ENCODE peak calls at places on chromosome 19, in ten cellular contexts. E is lower leg skin; D is endothelial cell; R is hypothalamus; A is neural progenitor cell; Q is stimulated activated CD4-positive, alpha-beta T cell treated with anti-CD3 and anti-CD28 coated beads, Interleukin-4, amount 100 ng/mL, for 1 hour; V is stimulated activated CD8-positive, alpha-beta memory T cell treated with anti-CD3 and anti-CD28 coated beads, Interleukin-4, amount 100 ng/mL, for 24 hours; P is neuronal stem cell; M is tibial artery; G is fibroblast of mammary gland. I is an unnamed sample.

GRCh38 chr19:27660428-27660827 is 1552.5 kb downstream of the UQCRFS1 start:
- DNase-seq in E (no peak), D (no peak), R (no peak), A (no peak), Q (no peak), V (no peak), P (no peak), M (no peak), G (no peak), I (no peak)

GRCh38 chr19:54707932-54708331 is 16.3 kb upstream of the KIR3DL3 start:
- DNase-seq in E (no peak), D (no peak), R (no peak), A (no peak), Q (no peak), V (peak; percentile 13), P (no peak), M (no peak), G (no peak), I (no peak)

GRCh38 chr19:925912-926594 is at the start of gene ARID3A:
- DNase-seq in E (no peak), D (peak; percentile 63), R (no peak), A (peak; percentile 73), Q (no peak), V (no peak), P (no peak), M (no peak), G (no peak), I (peak; percentile 71)

GRCh38 chr19:3366104-3366760 is at the start of gene NFIC:
- DNase-seq in E (peak; percentile 78), D (no peak), R (peak; percentile 30), A (peak; percentile 54), Q (peak; percentile 54), V (no peak), P (no peak), M (peak; percentile 84), G (peak; percentile 84), I (peak; percentile 71)

GRCh38 chr19:35842666-35843272 is 9.5 kb downstream of the NPHS1 start:
- DNase-seq in E (no peak), D (no peak), R (no peak), A (no peak), Q (no peak), V (no peak), P (no peak), M (no peak), G (no peak), I (no peak)

GRCh38 chr19:57558525-57558924 is 1.1 kb downstream of the ZNF550 start:
- DNase-seq in E (no peak), D (no peak), R (no peak), A (no peak), Q (no peak), V (no peak), P (no peak), M (no peak), G (peak; percentile 36), I (no peak)

GRCh38 chr19:46886546-46887239 is 25.9 kb downstream of the ARHGAP35 start:
- DNase-seq in E (no peak), D (no peak), R (no peak), A (no peak), Q (no peak), V (no peak), P (no peak), M (no peak), G (peak; percentile 55), I (no peak)

GRCh38 chr19:48724796-48725753 is 5.5 kb upstream of the MAMSTR start:
- DNase-seq in E (peak; percentile 61), D (peak; percentile 68), R (no peak), A (peak; percentile 79), Q (no peak), V (no peak), P (no peak), M (no peak), G (peak; percentile 97), I (peak; percentile 46)

GRCh38 chr19:13043285-13043684 is 48.0 kb downstream of the NFIX start:
- DNase-seq in E (no peak), D (no peak), R (no peak), A (no peak), Q (no peak), V (no peak), P (no peak), M (no peak), G (no peak), I (no peak)

GRCh38 chr19:12574036-12574435 is 22.8 kb upstream of the ZNF564 start:
- DNase-seq in E (no peak), D (no peak), R (no peak), A (no peak), Q (no peak), V (no peak), P (no peak), M (no peak), G (no peak), I (no peak)

GRCh38 chr19:24054044-24054935 is 32.7 kb upstream of the ZNF254 start:
- DNase-seq in E (peak; percentile 35), D (no peak), R (no peak), A (no peak), Q (no peak), V (no peak), P (no peak), M (no peak), G (peak; percentile 96), I (no peak)

GRCh38 chr19:16400911-16401675 is 70.7 kb downstream of the EPS15L1 start:
- DNase-seq in E (no peak), D (no peak), R (no peak), A (no peak), Q (peak; percentile 52), V (no peak), P (no peak), M (peak; percentile 55), G (peak; percentile 54), I (no peak)

GRCh38 chr19:35206379-35206778 is 22.2 kb downstream of the FAM187B start:
- DNase-seq in E (no peak), D (no peak), R (no peak), A (no peak), Q (no peak), V (no peak), P (no peak), M (no peak), G (no peak), I (no peak)

GRCh38 chr19:58059003-58059671 is at the start of gene ZNF135:
- DNase-seq in E (peak; percentile 74), D (peak; percentile 42), R (peak; percentile 54), A (peak; percentile 91), Q (peak; percentile 69), V (peak; percentile 56), P (peak; percentile 80), M (peak; percentile 74), G (peak; percentile 73), I (no peak)

I was measured in HEK293T.